ENCODE peak calls at places on chromosomes 1 and 21, in eight cellular contexts. S is HuH-7, O is uterus, V is NCI-H226, K is COLO829, L is posterior cingulate gyrus, N is A549, A is midbrain. Z is an unnamed sample.

GRCh38 chr1:22096036-22096435 is 43.5 kb downstream of the CDC42 start:
- DNase-seq in L (no peak), N (no peak), O (no peak), A (no peak), K (peak; percentile 47), V (no peak), S (no peak), Z (no peak)

GRCh38 chr1:192776998-192777397 is 31.8 kb upstream of the RGS2 start:
- DNase-seq in N (no peak), K (no peak), A (no peak), S (no peak), V (no peak), O (no peak), L (no peak), Z (no peak)

GRCh38 chr1:192867180-192867579 is 58.3 kb downstream of the RGS2 start:
- DNase-seq in N (no peak), A (no peak), S (no peak), L (no peak), K (no peak), O (no peak), V (no peak), Z (no peak)

GRCh38 chr1:70685300-70686286 is 274.5 kb downstream of the CTH start:
- DNase-seq in O (peak; percentile 60), S (peak; percentile 35), A (peak; percentile 14), K (peak; percentile 55), L (no peak), N (peak; percentile 11), V (peak; percentile 45), Z (peak; percentile 71)

GRCh38 chr1:194618101-194618500 is 1431.7 kb upstream of the B3GALT2 start:
- DNase-seq in A (no peak), V (no peak), N (no peak), O (no peak), L (no peak), K (no peak), S (no peak), Z (no peak)

GRCh38 chr1:33726274-33726804 is 137.5 kb upstream of the HMGB4 start:
- DNase-seq in N (no peak), V (no peak), S (no peak), K (no peak), O (no peak), L (no peak), A (no peak), Z (no peak)

GRCh38 chr1:87980494-87980893 is 651.8 kb downstream of the LMO4 start:
- DNase-seq in N (no peak), L (no peak), V (no peak), A (no peak), S (no peak), O (no peak), K (no peak), Z (no peak)

GRCh38 chr1:226064816-226065248 is 2.3 kb downstream of the H3-3A start:
- DNase-seq in N (peak; percentile 41), S (peak; percentile 40), O (peak; percentile 32), L (no peak), K (peak; percentile 63), V (no peak), A (peak; percentile 66), Z (no peak)

GRCh38 chr1:19811206-19811851 is 3.8 kb downstream of the RNF186 start:
- DNase-seq in S (peak; percentile 54), N (peak; percentile 24), V (no peak), O (no peak), L (no peak), K (no peak), A (no peak), Z (no peak)

GRCh38 chr21:36783612-36784383 is 84.9 kb downstream of the SIM2 start:
- DNase-seq in O (no peak), V (peak; percentile 90), S (no peak), A (no peak), N (peak; percentile 22), K (no peak), L (no peak), Z (no peak)

GRCh38 chr1:2840036-2840809 is 38.7 kb upstream of the TTC34 start:
- DNase-seq in A (no peak), K (no peak), L (no peak), S (peak; percentile 48), N (no peak), V (no peak), O (no peak), Z (no peak)

GRCh38 chr21:36626791-36627190 is 72.1 kb upstream of the SIM2 start:
- DNase-seq in N (no peak), O (no peak), L (no peak), S (no peak), K (no peak), V (no peak), A (no peak), Z (no peak)

GRCh38 chr21:45421071-45421845 is 16.3 kb downstream of the COL18A1 start:
- DNase-seq in K (no peak), A (no peak), L (no peak), V (peak; percentile 25), N (no peak), S (no peak), O (no peak), Z (no peak)

GRCh38 chr1:15236226-15237145 is 10.5 kb upstream of the FHAD1 start:
- DNase-seq in O (no peak), A (no peak), L (no peak), N (no peak), S (no peak), K (no peak), V (no peak), Z (no peak)

GRCh38 chr1:196387766-196388165 is 220.5 kb downstream of the KCNT2 start:
- DNase-seq in V (peak; percentile 17), A (no peak), S (no peak), O (no peak), N (no peak), L (no peak), K (no peak), Z (no peak)

GRCh38 chr1:2132222-2133038 is 62.1 kb downstream of the FAAP20 start:
- DNase-seq in S (peak; percentile 82), L (peak; percentile 45), O (peak; percentile 55), N (no peak), A (peak; percentile 48), K (no peak), V (no peak), Z (no peak)

GRCh38 chr1:177355575-177355974 is 184.8 kb downstream of the BRINP2 start:
- DNase-seq in N (no peak), L (no peak), S (peak; percentile 23), K (peak; percentile 55), V (peak; percentile 5), A (peak; percentile 42), O (no peak), Z (peak; percentile 62)

GRCh38 chr1:38651669-38652068 is 207.9 kb downstream of the RRAGC start:
- DNase-seq in L (no peak), O (no peak), K (no peak), N (no peak), V (no peak), A (no peak), S (no peak), Z (no peak)

GRCh38 chr1:224433041-224433670 is 1.4 kb downstream of the WDR26 start:
- DNase-seq in N (no peak), O (peak; percentile 17), A (peak; percentile 40), L (no peak), S (peak; percentile 25), V (no peak), K (no peak), Z (no peak)

GRCh38 chr21:34889537-34890257 is 159.4 kb downstream of the RUNX1 start:
- DNase-seq in A (no peak), S (peak; percentile 71), V (peak; percentile 77), O (peak; percentile 70), L (no peak), N (peak; percentile 52), K (peak; percentile 62), Z (no peak)

GRCh38 chr1:109131059-109131458 is 17.1 kb downstream of the ELAPOR1 start:
- DNase-seq in A (no peak), N (no peak), V (no peak), K (no peak), O (no peak), S (no peak), L (no peak), Z (no peak)

GRCh38 chr21:25639167-25639921 is at the start of gene JAM2:
- DNase-seq in K (no peak), O (peak; percentile 66), V (no peak), N (no peak), L (no peak), S (peak; percentile 51), A (no peak), Z (no peak)

GRCh38 chr1:147647796-147648633 is 22.3 kb downstream of the ACP6 start:
- DNase-seq in L (no peak), A (no peak), S (no peak), V (no peak), O (no peak), N (no peak), K (no peak), Z (no peak)

GRCh38 chr1:3783651-3784474 is 11.3 kb downstream of the SMIM1 start:
- DNase-seq in V (no peak), K (no peak), L (no peak), N (no peak), O (no peak), S (no peak), A (no peak), Z (no peak)

GRCh38 chr1:211603191-211603701 is 24.3 kb upstream of the SLC30A1 start:
- DNase-seq in N (no peak), K (no peak), S (no peak), L (no peak), V (no peak), A (no peak), O (no peak), Z (no peak)

GRCh38 chr1:229015791-229016190 is 255.1 kb upstream of the RAB4A start:
- DNase-seq in K (no peak), O (no peak), V (no peak), L (no peak), A (peak; percentile 16), S (no peak), N (no peak), Z (no peak)

GRCh38 chr1:221394011-221394544 is 347.8 kb downstream of the DUSP10 start:
- DNase-seq in A (no peak), N (no peak), O (no peak), V (no peak), K (no peak), L (no peak), S (no peak), Z (no peak)

GRCh38 chr1:164756741-164757140 is 197.8 kb downstream of the PBX1 start:
- DNase-seq in S (no peak), L (no peak), N (no peak), K (no peak), V (peak; percentile 71), O (no peak), A (no peak), Z (no peak)

GRCh38 chr1:244778356-244778755 is 57.1 kb upstream of the COX20 start:
- DNase-seq in S (no peak), L (no peak), K (peak; percentile 76), A (no peak), V (peak; percentile 86), O (no peak), N (peak; percentile 27), Z (no peak)

Z was measured in H1.